ENCODE peak calls at places on chromosomes 4 and X, in four cellular contexts. One of them, this sample, is unnamed.

GRCh38 chr4:71186566-71187398 is 152.0 kb upstream of the SLC4A4 start:
- DNase-seq in K562: no peak
- DNase-seq in A549: peak; percentile 29
- DNase-seq in WTC11: peak; percentile 57
- DNase-seq in this sample: no peak

GRCh38 chr4:154731756-154732155 is 12.0 kb upstream of the LRAT start:
- DNase-seq in K562: no peak
- DNase-seq in A549: no peak
- DNase-seq in WTC11: no peak
- DNase-seq in this sample: no peak

GRCh38 chr4:185834088-185834487 is 22.1 kb upstream of the SORBS2 start:
- DNase-seq in K562: no peak
- DNase-seq in A549: no peak
- DNase-seq in WTC11: no peak
- DNase-seq in this sample: no peak

GRCh38 chr4:152074573-152074972 is 313.8 kb upstream of the GATB start:
- DNase-seq in K562: no peak
- DNase-seq in A549: no peak
- DNase-seq in WTC11: no peak
- DNase-seq in this sample: no peak

GRCh38 chrX:1491851-1492349 is 39.2 kb upstream of the ASMTL start:
- DNase-seq in K562: peak; percentile 81
- DNase-seq in A549: no peak
- DNase-seq in WTC11: peak; percentile 73
- DNase-seq in this sample: peak; percentile 65

GRCh38 chrX:103831803-103832544 is at the start of gene RAB9B:
- DNase-seq in K562: peak; percentile 25
- DNase-seq in A549: no peak
- DNase-seq in WTC11: peak; percentile 75
- DNase-seq in this sample: no peak

GRCh38 chrX:11423949-11424348 is 130.7 kb downstream of the AMELX start:
- DNase-seq in K562: no peak
- DNase-seq in A549: no peak
- DNase-seq in WTC11: no peak
- DNase-seq in this sample: no peak

GRCh38 chrX:40105016-40105790 is 7.4 kb upstream of the BCOR start:
- DNase-seq in K562: peak; percentile 36
- DNase-seq in A549: peak; percentile 21
- DNase-seq in WTC11: no peak
- DNase-seq in this sample: no peak

GRCh38 chrX:41148553-41148952 is 63.3 kb downstream of the USP9X start:
- DNase-seq in K562: no peak
- DNase-seq in A549: peak; percentile 24
- DNase-seq in WTC11: no peak
- DNase-seq in this sample: no peak

GRCh38 chr4:6933691-6934430 is 24.2 kb downstream of the TBC1D14 start:
- DNase-seq in K562: no peak
- DNase-seq in A549: no peak
- DNase-seq in WTC11: no peak
- DNase-seq in this sample: no peak

GRCh38 chr4:105715692-105716278 is 7.2 kb downstream of the GSTCD start:
- DNase-seq in K562: no peak
- DNase-seq in A549: peak; percentile 18
- DNase-seq in WTC11: no peak
- DNase-seq in this sample: peak; percentile 28

GRCh38 chr4:73315091-73315490 is 56.5 kb upstream of the ANKRD17 start:
- DNase-seq in K562: no peak
- DNase-seq in A549: no peak
- DNase-seq in WTC11: no peak
- DNase-seq in this sample: no peak

GRCh38 chrX:134875679-134876078 is 115.1 kb upstream of the SMIM10 start:
- DNase-seq in K562: no peak
- DNase-seq in A549: no peak
- DNase-seq in WTC11: no peak
- DNase-seq in this sample: no peak

GRCh38 chr4:81712714-81713113 is 241.0 kb upstream of the RASGEF1B start:
- DNase-seq in K562: no peak
- DNase-seq in A549: no peak
- DNase-seq in WTC11: no peak
- DNase-seq in this sample: no peak
- TF ChIP-seq HMGXB4 in K562: no peak
- TF ChIP-seq HMGXB4 in A549: no peak
- TF ChIP-seq HMGXB4 in WTC11: no peak
- TF ChIP-seq HMGXB4 in this sample: no peak

GRCh38 chr4:85760521-85760920 is 285.6 kb downstream of the ARHGAP24 start:
- DNase-seq in K562: no peak
- DNase-seq in A549: no peak
- DNase-seq in WTC11: no peak
- DNase-seq in this sample: no peak
- TF ChIP-seq HMGXB4 in K562: no peak
- TF ChIP-seq HMGXB4 in A549: no peak
- TF ChIP-seq HMGXB4 in WTC11: no peak
- TF ChIP-seq HMGXB4 in this sample: no peak

DNA sequence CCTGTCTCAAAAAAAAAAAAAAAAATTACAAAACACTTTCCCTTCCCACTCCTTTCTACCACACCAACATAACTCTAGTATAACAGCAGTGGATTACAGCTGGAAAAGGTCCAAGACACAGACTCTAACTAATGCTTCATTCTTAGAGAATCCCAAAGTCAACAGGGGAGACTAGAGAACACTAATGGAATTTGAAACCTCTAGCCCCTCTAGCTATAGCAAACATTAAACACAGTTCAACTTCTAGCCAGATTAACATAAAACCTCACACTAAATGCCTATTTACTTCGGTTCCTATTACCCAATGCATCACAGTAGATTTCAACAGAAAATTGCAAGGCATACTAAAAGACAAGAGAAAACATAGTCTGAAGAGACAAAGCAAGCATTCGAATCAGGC is 10.5 kb upstream of the DHX15 start:
- DNase-seq in K562: no peak
- DNase-seq in A549: peak; percentile 10
- DNase-seq in WTC11: no peak
- DNase-seq in this sample: peak; percentile 90
- TF ChIP-seq HMGXB4 in K562: no peak
- TF ChIP-seq HMGXB4 in A549: no peak
- TF ChIP-seq HMGXB4 in WTC11: no peak
- TF ChIP-seq HMGXB4 in this sample: no peak

GRCh38 chr4:637536-637935 is 12.2 kb downstream of the PDE6B start:
- DNase-seq in K562: no peak
- DNase-seq in A549: no peak
- DNase-seq in WTC11: peak; percentile 10
- DNase-seq in this sample: no peak
- TF ChIP-seq HMGXB4 in K562: no peak
- TF ChIP-seq HMGXB4 in A549: no peak
- TF ChIP-seq HMGXB4 in WTC11: no peak
- TF ChIP-seq HMGXB4 in this sample: no peak

DNA sequence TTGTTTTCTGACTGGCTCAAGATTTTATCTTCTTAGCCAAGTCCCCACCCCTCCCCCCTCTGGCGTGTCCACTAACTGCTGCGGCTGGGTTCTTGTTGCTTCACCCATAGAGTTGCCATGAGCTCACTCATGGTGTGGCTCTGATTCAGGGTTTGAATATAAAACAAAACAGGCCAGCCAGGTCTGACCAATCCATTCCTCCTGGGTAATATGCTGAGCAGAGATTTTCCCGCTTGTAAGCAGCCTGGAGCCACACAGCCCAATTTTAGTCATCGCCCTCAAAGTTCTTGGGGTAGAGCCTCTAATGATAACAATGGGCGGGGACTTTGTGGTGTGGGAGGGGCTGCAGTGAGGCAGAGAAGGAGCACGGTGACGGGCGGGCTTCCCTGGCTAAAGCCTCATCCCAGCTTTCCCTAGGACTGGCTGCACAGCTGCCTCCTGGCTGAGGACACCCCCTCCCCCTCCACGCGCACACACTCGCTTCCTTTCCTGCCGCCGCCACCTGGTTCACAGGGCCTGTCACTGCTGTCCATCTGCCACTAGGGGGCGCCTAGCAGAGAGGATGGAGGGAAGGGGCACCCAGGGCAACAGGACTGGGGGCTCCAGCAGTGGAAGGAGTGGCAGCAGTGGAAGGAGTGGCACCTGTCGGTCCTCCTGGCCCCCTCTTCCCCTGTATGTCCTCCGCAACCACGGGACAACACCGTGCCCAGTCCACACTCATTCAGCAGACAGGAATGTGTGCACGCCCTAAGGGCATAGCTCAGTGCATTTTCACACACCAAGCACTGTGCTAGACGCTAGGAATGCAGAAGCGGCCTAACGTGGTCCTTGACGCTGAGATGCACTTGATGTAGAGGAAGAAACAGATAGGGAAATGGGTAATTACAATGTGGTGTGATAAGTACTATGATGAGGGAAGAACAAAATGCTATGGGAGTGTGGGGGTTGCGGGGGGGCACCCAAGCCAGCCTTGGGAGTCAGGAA is 26.8 kb downstream of the PRPS1 start:
- DNase-seq in K562: peak; percentile 64
- DNase-seq in A549: no peak
- DNase-seq in WTC11: peak; percentile 85
- DNase-seq in this sample: peak; percentile 33
- TF ChIP-seq HMGXB4 in K562: no peak
- TF ChIP-seq HMGXB4 in A549: no peak
- TF ChIP-seq HMGXB4 in WTC11: no peak
- TF ChIP-seq HMGXB4 in this sample: no peak